ENCODE peak calls at places on chromosomes 3 and 15, in ten cellular contexts. P is left ventricle myocardium inferior, V is esophagus muscularis mucosa, B is upper lobe of right lung, S is fibroblast of lung, N is neural progenitor cell, U is BE2C, L is ovary, C is GM23338, Z is heart left ventricle. K is an unnamed sample. For H3K4me1, the result is how much of the 10 kb centered on the place peaks cover.

GRCh38 chr15:101652783-101653430 is 726 bp upstream of the TM2D3 start:
- DNase-seq in P (no peak), V (no peak), B (no peak), S (no peak), N (no peak), U (peak), L (no peak), C (peak), Z (peak), K (no peak)

GRCh38 chr15:80695911-80696651 is 971 bp downstream of the ABHD17C start:
- DNase-seq in P (peak), V (no peak), B (peak), S (peak), N (peak), U (no peak), L (no peak), C (peak), Z (peak), K (no peak)

GRCh38 chr15:39282663-39283208 is 298.1 kb upstream of the THBS1 start:
- DNase-seq in P (no peak), V (no peak), B (no peak), S (no peak), N (no peak), U (no peak), L (no peak), C (no peak), Z (no peak), K (no peak)

GRCh38 chr3:183182732-183183610 is 20.4 kb upstream of the LAMP3 start:
- DNase-seq in P (no peak), V (peak), B (no peak), S (peak), N (no peak), U (no peak), L (no peak), C (no peak), Z (no peak), K (no peak)

GRCh38 chr3:139302084-139302800 is 41.6 kb upstream of the MRPS22 start:
- DNase-seq in P (peak), V (no peak), B (no peak), S (peak), N (no peak), U (no peak), L (no peak), C (no peak), Z (peak), K (peak)

GRCh38 chr15:83208357-83208661 is 686 bp upstream of the HDGFL3 start:
- DNase-seq in P (no peak), V (no peak), B (no peak), S (peak), N (peak), U (no peak), L (no peak), C (peak), Z (no peak), K (no peak)

GRCh38 chr3:144521131-144521530 is 549.5 kb downstream of the DIPK2A start:
- DNase-seq in P (no peak), V (no peak), B (no peak), S (no peak), N (no peak), U (no peak), L (no peak), C (no peak), Z (no peak), K (no peak)

GRCh38 chr3:9846231-9846630 is 2.4 kb upstream of the RPUSD3 start:
- DNase-seq in P (no peak), V (no peak), B (no peak), S (no peak), N (no peak), U (no peak), L (no peak), C (no peak), Z (no peak), K (no peak)

GRCh38 chr3:158801200-158801599 is 654 bp upstream of the MFSD1 start:
- DNase-seq in P (no peak), V (no peak), B (no peak), S (peak), N (peak), U (no peak), L (no peak), C (peak), Z (no peak), K (no peak)

GRCh38 chr3:149572796-149573414 is 84.9 kb downstream of the WWTR1 start:
- DNase-seq in P (no peak), V (no peak), B (no peak), S (peak), N (no peak), U (no peak), L (no peak), C (no peak), Z (no peak), K (peak)

GRCh38 chr15:70324001-70324974 is 226.6 kb upstream of the TLE3 start:
- DNase-seq in P (no peak), V (peak), B (no peak), S (peak), N (no peak), U (no peak), L (peak), C (no peak), Z (no peak), K (no peak)

GRCh38 chr3:181056276-181056675 is 66.7 kb upstream of the DNAJC19 start:
- DNase-seq in P (no peak), V (no peak), B (no peak), S (no peak), N (no peak), U (no peak), L (no peak), C (no peak), Z (no peak), K (no peak)

GRCh38 chr3:128808672-128809071 is 70.7 kb upstream of the ACAD9 start:
- DNase-seq in P (no peak), V (no peak), B (no peak), S (no peak), N (no peak), U (no peak), L (no peak), C (no peak), Z (no peak), K (no peak)

GRCh38 chr3:72655758-72656157 is 192.5 kb downstream of the SHQ1 start:
- DNase-seq in P (no peak), V (no peak), B (no peak), S (no peak), N (no peak), U (no peak), L (no peak), C (peak), Z (no peak), K (no peak)

GRCh38 chr3:13705051-13705450 is 156.1 kb downstream of the FBLN2 start:
- DNase-seq in P (peak), V (no peak), B (peak), S (no peak), N (no peak), U (no peak), L (no peak), C (no peak), Z (no peak), K (no peak)

GRCh38 chr3:187261541-187261969 is 30.0 kb downstream of the MASP1 start:
- DNase-seq in P (no peak), V (no peak), B (no peak), S (peak), N (no peak), U (no peak), L (no peak), C (no peak), Z (no peak), K (no peak)

GRCh38 chr15:74345051-74345450 is 22.4 kb downstream of the CYP11A1 start:
- DNase-seq in P (no peak), V (no peak), B (peak), S (no peak), N (no peak), U (no peak), L (no peak), C (no peak), Z (no peak), K (no peak)

GRCh38 chr3:55826731-55827496 is 339.8 kb upstream of the WNT5A start:
- DNase-seq in P (no peak), V (no peak), B (no peak), S (peak), N (no peak), U (no peak), L (no peak), C (no peak), Z (no peak), K (no peak)

GRCh38 chr3:65033577-65033976 is 345.8 kb upstream of the ADAMTS9 start:
- DNase-seq in P (no peak), V (no peak), B (no peak), S (no peak), N (no peak), U (no peak), L (no peak), C (no peak), Z (no peak), K (no peak)

GRCh38 chr3:42509111-42509510 is 6.7 kb downstream of the VIPR1 start:
- DNase-seq in P (no peak), V (no peak), B (no peak), S (no peak), N (no peak), U (no peak), L (no peak), C (no peak), Z (no peak), K (peak)

GRCh38 chr3:133937756-133938601 is 42.3 kb upstream of the RAB6B start:
- DNase-seq in P (no peak), V (peak), B (no peak), S (peak), N (no peak), U (no peak), L (peak), C (no peak), Z (peak), K (no peak)

GRCh38 chr3:191357909-191358308 is 27.6 kb upstream of the UTS2B start:
- DNase-seq in P (no peak), V (no peak), B (no peak), S (no peak), N (no peak), U (no peak), L (no peak), C (peak), Z (no peak), K (no peak)

GRCh38 chr15:50181983-50182232 is at the start of gene SLC27A2:
- DNase-seq in P (peak), V (no peak), B (peak), S (peak), N (peak), U (peak), L (no peak), C (peak), Z (peak), K (peak)

GRCh38 chr3:158264894-158265293 is 155.0 kb downstream of the RSRC1 start:
- DNase-seq in P (no peak), V (no peak), B (no peak), S (no peak), N (no peak), U (no peak), L (no peak), C (no peak), Z (no peak), K (peak)

GRCh38 chr3:112681822-112682325 is 40.9 kb upstream of the CCDC80 start:
- DNase-seq in P (no peak), V (no peak), B (no peak), S (peak), N (no peak), U (no peak), L (no peak), C (no peak), Z (no peak), K (no peak)

GRCh38 chr3:4974154-4974553 is 5.1 kb upstream of the BHLHE40 start:
- DNase-seq in P (no peak), V (no peak), B (no peak), S (no peak), N (no peak), U (no peak), L (no peak), C (no peak), Z (no peak), K (no peak)

GRCh38 chr3:124997303-124998246 is 58.2 kb downstream of the HEG1 start:
- DNase-seq in P (no peak), V (no peak), B (no peak), S (no peak), N (peak), U (peak), L (no peak), C (no peak), Z (no peak), K (no peak)

GRCh38 chr3:44077267-44077666 is 164.4 kb upstream of the TOPAZ1 start:
- DNase-seq in P (no peak), V (peak), B (no peak), S (no peak), N (peak), U (no peak), L (no peak), C (peak), Z (no peak), K (no peak)

GRCh38 chr3:141405025-141405424 is 36.7 kb downstream of the ZBTB38 start:
- DNase-seq in P (no peak), V (no peak), B (no peak), S (peak), N (no peak), U (no peak), L (no peak), C (no peak), Z (no peak), K (no peak)

GRCh38 chr3:28050895-28051294 is 190.5 kb upstream of the CMC1 start:
- DNase-seq in P (no peak), V (no peak), B (no peak), S (no peak), N (no peak), U (no peak), L (no peak), C (no peak), Z (no peak), K (no peak)

GRCh38 chr3:43181202-43181910 is 75.5 kb upstream of the POMGNT2 start:
- DNase-seq in P (no peak), V (no peak), B (no peak), S (no peak), N (no peak), U (no peak), L (no peak), C (no peak), Z (no peak), K (no peak)

GRCh38 chr3:28151608-28152228 is 89.7 kb upstream of the CMC1 start:
- DNase-seq in P (no peak), V (no peak), B (no peak), S (peak), N (no peak), U (no peak), L (no peak), C (no peak), Z (no peak), K (no peak)

GRCh38 chr3:167287308-167287707 is 92.8 kb downstream of the ZBBX start:
- DNase-seq in P (no peak), V (no peak), B (no peak), S (no peak), N (no peak), U (no peak), L (no peak), C (no peak), Z (no peak), K (no peak)

GRCh38 chr3:167288737-167289136 is 91.4 kb downstream of the ZBBX start:
- DNase-seq in P (no peak), V (no peak), B (no peak), S (no peak), N (no peak), U (no peak), L (no peak), C (no peak), Z (no peak), K (no peak)

DNA sequence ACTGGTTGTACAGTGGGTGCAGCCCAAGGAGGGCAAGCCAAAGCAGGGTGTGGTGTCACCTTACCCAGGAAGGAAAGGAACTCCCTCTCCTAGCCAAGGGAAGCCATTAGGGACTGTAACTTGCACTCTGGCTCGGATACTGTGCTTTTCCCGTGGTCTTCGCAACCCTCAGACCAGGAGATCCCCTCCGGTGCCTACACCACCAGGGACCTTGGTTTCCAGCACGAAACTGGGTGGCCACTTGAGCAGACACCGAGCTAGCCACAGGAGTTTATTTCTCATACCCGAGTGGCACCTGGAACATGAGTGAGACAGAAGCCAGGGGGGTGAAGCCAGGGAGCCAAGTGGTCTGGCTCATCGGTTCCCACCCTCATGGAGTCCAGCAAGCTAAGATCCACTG is 90.7 kb downstream of the ZBBX start:
- DNase-seq in P (no peak), V (no peak), B (no peak), S (no peak), N (no peak), U (no peak), L (no peak), C (no peak), Z (no peak), K (no peak)
- TF ChIP-seq CTCF in P (no peak), V (no peak), B (no peak), S (no peak), N (no peak), U (no peak), L (no peak), C (no peak), Z (no peak), K (no peak)

DNA sequence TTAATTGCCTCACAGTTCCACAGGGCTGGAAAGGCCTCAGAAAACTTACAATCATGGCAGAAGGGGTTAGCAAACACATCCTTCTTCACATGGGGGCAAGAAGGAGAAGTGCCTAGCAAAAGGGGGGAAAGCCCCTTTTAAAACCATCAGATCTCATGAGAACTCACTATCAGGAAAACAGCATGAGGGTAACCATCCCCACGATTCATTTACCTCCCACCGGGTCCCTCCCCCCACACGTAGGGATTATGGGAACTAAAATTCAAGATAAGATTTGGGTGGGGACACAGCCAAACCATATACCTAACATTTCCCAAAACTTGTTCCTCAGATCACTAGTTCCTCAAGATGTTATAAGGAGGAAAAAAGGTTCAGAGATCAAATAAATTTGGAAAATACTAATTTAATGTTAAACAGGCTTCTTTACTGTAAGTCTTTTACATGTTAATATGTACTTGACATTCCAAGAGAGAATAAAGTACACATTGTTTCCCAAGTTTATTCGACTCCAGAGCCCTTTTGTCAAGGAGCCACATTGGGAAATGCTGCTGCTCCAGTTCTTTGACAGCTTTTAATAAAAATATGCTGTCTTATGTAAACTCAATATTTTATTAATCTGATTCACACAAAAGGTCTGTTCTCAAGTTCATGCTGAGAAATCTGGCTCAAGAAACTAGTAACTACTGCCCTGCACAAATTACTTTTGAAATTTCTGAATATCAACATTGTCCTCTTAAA is 17.8 kb downstream of the HERC1 start:
- DNase-seq in P (no peak), V (no peak), B (no peak), S (peak), N (no peak), U (no peak), L (no peak), C (peak), Z (no peak), K (no peak)
- H3K4me1 ChIP-seq in P (half or more), V (half or more), B (half or more), S (under half), N (under half), U (under half), L (under half), C (under half), Z (under half), K (half or more)

GRCh38 chr3:103388214-103388613 is 953.4 kb downstream of the ZPLD1 start:
- DNase-seq in P (no peak), V (no peak), B (no peak), S (peak), N (no peak), U (no peak), L (no peak), C (no peak), Z (no peak), K (no peak)

GRCh38 chr3:103389356-103389755 is 954.5 kb downstream of the ZPLD1 start:
- DNase-seq in P (no peak), V (no peak), B (no peak), S (no peak), N (no peak), U (no peak), L (no peak), C (no peak), Z (no peak), K (no peak)

GRCh38 chr3:103393395-103394186 is 958.8 kb downstream of the ZPLD1 start:
- DNase-seq in P (no peak), V (no peak), B (no peak), S (peak), N (no peak), U (no peak), L (no peak), C (no peak), Z (no peak), K (no peak)
- TF ChIP-seq CTCF in P (no peak), V (no peak), B (no peak), S (no peak), N (no peak), U (no peak), L (no peak), C (no peak), Z (no peak), K (no peak)

DNA sequence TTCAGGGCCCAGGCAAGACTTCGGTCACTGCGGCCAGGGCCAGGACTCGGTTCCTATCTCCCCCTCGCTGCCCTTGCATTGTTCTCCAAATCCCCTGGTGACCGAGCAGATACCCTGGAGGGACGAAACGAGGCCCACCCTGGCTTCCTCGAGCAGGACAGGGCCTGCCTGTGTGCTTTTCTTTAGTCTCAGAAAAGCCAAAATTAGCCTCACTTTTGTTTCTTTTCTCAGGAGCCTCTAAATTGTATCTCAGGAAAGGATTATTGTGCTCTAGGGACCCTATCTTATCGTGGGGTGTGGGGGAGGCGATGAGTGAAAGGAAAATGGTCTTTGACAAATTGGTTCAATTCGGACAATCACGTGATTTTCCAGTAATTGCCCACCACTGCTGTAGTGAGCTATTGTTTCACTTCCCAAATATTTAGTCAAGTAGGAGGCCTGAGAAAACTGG is 61.7 kb downstream of the TMEM44 start:
- DNase-seq in P (peak), V (no peak), B (no peak), S (no peak), N (no peak), U (no peak), L (no peak), C (no peak), Z (peak), K (no peak)
- H3K4me1 ChIP-seq in P (under half), V (under half), B (under half), S (under half), N (under half), U (under half), L (under half), C (under half), Z (under half), K (under half)

GRCh38 chr3:184531580-184532290 is 29.9 kb upstream of the EPHB3 start:
- DNase-seq in P (no peak), V (peak), B (no peak), S (no peak), N (no peak), U (no peak), L (no peak), C (no peak), Z (no peak), K (no peak)
- TF ChIP-seq CTCF in P (no peak), V (no peak), B (no peak), S (no peak), N (no peak), U (no peak), L (no peak), C (no peak), Z (no peak), K (no peak)

DNA sequence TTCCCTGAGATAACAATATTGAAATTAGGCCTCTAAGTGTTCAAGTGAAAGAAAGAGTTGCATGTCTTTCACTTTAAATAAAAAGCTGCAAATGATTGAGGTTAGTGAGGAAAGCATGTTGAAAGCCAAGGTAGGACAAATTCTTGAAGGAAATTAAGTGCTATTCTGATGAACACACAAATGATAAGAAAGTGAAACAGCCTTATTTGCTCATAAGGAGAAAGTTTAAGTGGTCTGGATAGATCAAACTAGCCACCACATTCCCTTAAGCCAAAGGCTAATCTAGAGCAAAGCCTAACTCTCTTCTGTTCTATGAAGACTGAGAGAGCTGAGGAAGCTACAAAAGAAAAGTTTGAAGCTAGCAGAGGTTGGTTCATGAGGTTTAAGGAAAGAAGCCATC is 36.1 kb downstream of the CRTC3 start:
- DNase-seq in P (no peak), V (no peak), B (no peak), S (no peak), N (no peak), U (no peak), L (no peak), C (no peak), Z (no peak), K (no peak)
- H3K4me1 ChIP-seq in P (half or more), V (half or more), B (half or more), S (under half), N (under half), U (under half), L (under half), C (under half), Z (under half), K (under half)